ENCODE peak calls at places on chromosomes 11 and 22, in four cellular contexts. M is BJ, I is lower lobe of right lung, V is PC-3. H is an unnamed sample.

GRCh38 chr11:78753297-78753696 is 178.6 kb upstream of the NARS2 start:
- DNase-seq in M (no peak), I (no peak), V (no peak), H (no peak)

GRCh38 chr11:78022397-78023396 is at the start of gene KCTD14:
- DNase-seq in M (no peak), I (peak; percentile 78), V (no peak), H (peak; percentile 71)

GRCh38 chr11:3944198-3944597 is 88.7 kb downstream of the STIM1 start:
- DNase-seq in M (no peak), I (no peak), V (no peak), H (no peak)

GRCh38 chr11:133821776-133822175 is 23.5 kb downstream of the SPATA19 start:
- DNase-seq in M (no peak), I (no peak), V (peak; percentile 33), H (no peak)

GRCh38 chr11:84498016-84498415 is 1129.1 kb downstream of the DLG2 start:
- DNase-seq in M (no peak), I (no peak), V (no peak), H (no peak)

GRCh38 chr11:111091341-111091740 is 154.2 kb upstream of the POU2AF2 start:
- DNase-seq in M (no peak), I (no peak), V (no peak), H (no peak)

GRCh38 chr11:115338476-115338875 is 165.7 kb downstream of the CADM1 start:
- DNase-seq in M (no peak), I (no peak), V (no peak), H (no peak)

GRCh38 chr11:30310623-30311022 is 12.3 kb upstream of the ARL14EP start:
- DNase-seq in M (no peak), I (no peak), V (no peak), H (no peak)

GRCh38 chr22:46296257-46297150 is at the start of gene GTSE1:
- DNase-seq in M (peak; percentile 87), I (peak; percentile 100), V (peak; percentile 97), H (peak; percentile 98)
- TF ChIP-seq CTCF in M (peak; percentile 18), I (peak; percentile 40), V (peak; percentile 18), H (peak; percentile 40)

DNA sequence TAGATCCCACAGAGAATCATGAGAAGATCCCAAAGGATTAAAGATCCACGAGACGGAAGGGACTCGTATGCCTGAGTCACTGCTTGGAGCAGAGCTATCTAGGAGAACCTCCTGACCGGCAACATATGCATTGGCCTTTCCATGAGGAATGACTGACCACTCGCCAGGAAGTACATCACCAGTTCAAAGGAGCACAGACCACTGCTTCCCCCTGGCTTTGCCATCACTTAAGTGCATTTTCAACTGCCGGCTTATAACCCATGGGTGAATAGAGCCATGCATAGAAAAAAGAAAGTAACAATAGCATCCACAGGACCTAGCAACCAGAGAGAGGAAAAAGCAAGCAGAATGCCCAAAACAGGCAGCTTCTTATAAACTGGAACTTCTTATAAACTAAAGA is 98.3 kb upstream of the ZC3H12C start:
- DNase-seq in M (no peak), I (no peak), V (no peak), H (no peak)
- TF ChIP-seq CTCF in M (no peak), I (no peak), V (no peak), H (no peak)

GRCh38 chr11:46377266-46377665 is 4.2 kb upstream of the MDK start:
- DNase-seq in M (no peak), I (no peak), V (no peak), H (no peak)

GRCh38 chr11:46377831-46378230 is 3.6 kb upstream of the MDK start:
- DNase-seq in M (no peak), I (no peak), V (no peak), H (no peak)

GRCh38 chr11:46380340-46381045 is 976 bp upstream of the MDK start:
- DNase-seq in M (no peak), I (peak; percentile 86), V (peak; percentile 42), H (peak; percentile 90)

GRCh38 chr11:46378296-46378695 is 3.2 kb upstream of the MDK start:
- DNase-seq in M (no peak), I (no peak), V (no peak), H (no peak)

DNA sequence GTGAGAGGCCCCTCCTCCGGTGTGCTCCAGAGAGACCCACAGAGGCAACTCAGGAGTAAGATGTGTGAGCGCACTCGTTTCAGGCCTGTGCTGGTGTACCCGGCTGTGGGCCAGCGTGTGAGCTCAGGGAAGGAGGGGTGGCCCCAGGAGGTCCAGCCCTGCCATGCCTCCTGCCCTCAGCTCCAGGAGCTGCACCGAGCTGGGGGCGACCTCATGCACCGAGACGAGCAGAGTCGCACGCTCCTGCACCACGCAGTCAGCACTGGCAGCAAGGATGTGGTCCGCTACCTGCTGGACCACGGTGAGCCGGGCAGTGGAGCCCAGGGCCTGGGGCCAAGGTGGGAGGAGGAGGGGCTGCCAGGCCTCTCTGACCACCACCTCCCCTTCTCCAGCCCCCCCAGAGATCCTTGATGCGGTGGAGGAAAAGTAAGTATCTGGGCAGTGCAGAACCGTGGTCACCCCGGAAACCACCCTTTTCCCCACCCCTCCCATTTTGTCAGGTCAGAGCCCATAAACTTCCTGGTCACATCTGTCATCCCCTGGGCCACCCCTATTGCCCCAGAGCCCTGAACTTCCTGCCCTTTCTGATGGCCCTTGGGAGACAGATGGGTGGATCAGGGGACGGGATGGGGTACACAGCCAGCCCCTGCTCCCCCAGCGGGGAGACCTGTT is 2.5 kb upstream of the MDK start:
- DNase-seq in M (no peak), I (no peak), V (no peak), H (no peak)
- TF ChIP-seq CTCF in M (no peak), I (no peak), V (no peak), H (no peak)

GRCh38 chr22:49068861-49069260 is 758.8 kb downstream of the BRD1 start:
- DNase-seq in M (no peak), I (no peak), V (no peak), H (no peak)

GRCh38 chr22:49066619-49067018 is 761.1 kb downstream of the BRD1 start:
- DNase-seq in M (no peak), I (no peak), V (no peak), H (no peak)

GRCh38 chr22:49064836-49065235 is 762.8 kb downstream of the BRD1 start:
- DNase-seq in M (no peak), I (no peak), V (no peak), H (no peak)

GRCh38 chr22:49063040-49063329 is 764.7 kb downstream of the BRD1 start:
- DNase-seq in M (no peak), I (no peak), V (no peak), H (no peak)

DNA sequence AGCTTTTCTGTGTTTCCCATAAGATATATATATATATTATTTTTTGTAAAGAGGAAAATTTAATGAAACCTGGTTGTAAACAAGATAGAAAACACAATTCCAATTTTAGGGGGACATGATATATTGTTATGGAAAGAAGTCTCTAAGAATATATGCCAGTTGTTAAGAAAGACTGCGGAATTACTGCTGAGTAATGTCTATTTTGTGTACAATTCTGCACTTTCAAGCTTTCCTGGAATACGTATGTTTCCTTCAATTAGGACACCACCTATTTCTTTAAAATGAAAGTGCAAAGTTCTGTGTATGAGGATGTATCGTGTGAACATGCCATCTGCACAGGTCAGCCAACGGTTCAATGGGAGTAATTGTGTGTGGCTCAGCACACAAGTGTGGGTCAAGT is 760.2 kb downstream of the BRD1 start:
- DNase-seq in M (no peak), I (no peak), V (no peak), H (no peak)
- TF ChIP-seq CTCF in M (no peak), I (no peak), V (no peak), H (no peak)

DNA sequence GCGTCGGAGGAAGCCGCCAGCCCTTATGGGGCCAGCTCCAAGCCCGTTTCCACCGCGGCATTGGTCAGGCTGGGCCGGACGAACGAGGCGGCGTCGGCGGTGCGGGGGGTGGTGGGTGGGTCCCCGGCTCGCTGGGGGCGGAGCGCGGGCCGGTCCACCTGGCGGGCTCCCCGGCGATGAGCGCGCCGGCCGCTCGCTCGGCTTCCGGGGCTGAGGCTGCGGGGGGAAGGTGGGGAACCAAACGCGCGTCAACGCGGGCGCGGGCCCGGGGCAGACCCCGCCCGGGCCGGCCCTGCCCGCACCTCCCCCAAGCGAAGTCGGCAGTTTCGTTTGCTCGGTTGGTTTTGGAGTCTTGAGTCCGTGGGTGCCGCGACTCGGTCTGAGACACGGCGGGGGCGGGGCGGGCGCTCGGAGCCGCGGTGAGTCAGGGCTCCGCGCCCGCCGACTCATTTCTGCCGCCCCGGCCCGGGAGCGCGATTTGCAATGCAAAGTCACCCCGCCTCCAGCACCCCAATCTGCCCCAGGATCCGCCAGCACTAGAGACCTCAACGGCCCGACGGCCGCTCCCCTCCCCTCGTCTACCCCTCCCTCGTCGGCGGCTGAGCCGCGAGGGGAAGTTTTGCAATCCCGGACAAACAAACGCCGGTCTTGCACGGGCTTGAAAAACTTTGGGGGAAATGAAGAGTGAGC is 1.3 kb downstream of the ASCL2 start:
- DNase-seq in M (no peak), I (peak; percentile 81), V (peak; percentile 62), H (peak; percentile 47)
- TF ChIP-seq CTCF in M (no peak), I (no peak), V (no peak), H (no peak)

GRCh38 chr11:6608726-6609501 is 3.1 kb downstream of the TAF10 start:
- DNase-seq in M (no peak), I (no peak), V (no peak), H (no peak)

GRCh38 chr11:6604081-6604626 is 580 bp downstream of the ILK start:
- DNase-seq in M (no peak), I (no peak), V (peak; percentile 37), H (peak; percentile 62)

GRCh38 chr11:6607190-6607635 is 3.6 kb downstream of the ILK start:
- DNase-seq in M (no peak), I (no peak), V (no peak), H (no peak)

GRCh38 chr11:6608011-6608410 is 4.0 kb downstream of the TAF10 start:
- DNase-seq in M (no peak), I (no peak), V (no peak), H (peak; percentile 9)

GRCh38 chr11:6606471-6607189 is 3.1 kb downstream of the ILK start:
- DNase-seq in M (peak; percentile 80), I (peak; percentile 91), V (peak; percentile 78), H (peak; percentile 94)
- TF ChIP-seq CTCF in M (no peak), I (no peak), V (no peak), H (no peak)

GRCh38 chr22:42719133-42719532 is 1.5 kb downstream of the A4GALT start:
- DNase-seq in M (no peak), I (no peak), V (no peak), H (no peak)
- TF ChIP-seq CTCF in M (no peak), I (no peak), V (no peak), H (no peak)

GRCh38 chr11:22130462-22131053 is 62.3 kb upstream of the ANO5 start:
- DNase-seq in M (no peak), I (no peak), V (peak; percentile 2), H (no peak)
- TF ChIP-seq CTCF in M (no peak), I (peak; percentile 25), V (peak; percentile 42), H (no peak)

GRCh38 chr22:30435674-30436126 is 10.1 kb downstream of the MTFP1 start:
- DNase-seq in M (no peak), I (peak; percentile 54), V (no peak), H (peak; percentile 85)
- TF ChIP-seq CTCF in M (no peak), I (peak; percentile 19), V (no peak), H (no peak)

H was measured in mucosa of descending colon.